ENCODE peak calls at places on chromosome 21, in eight cellular contexts. E is stimulated activated CD8-positive, alpha-beta memory T cell treated with anti-CD3 and anti-CD28 coated beads, Interleukin-2, amount 100 ng/mL, for 1 hour; W is hypothalamus; Q is AG10803; C is amygdala; V is ascending aorta; K is AML-193; A is MM.1S. B is an unnamed sample.

GRCh38 chr21:28215214-28215954 is 777.3 kb downstream of the LTN1 start:
- DNase-seq in A (no peak), K (no peak), W (no peak), C (no peak), V (no peak), E (no peak), Q (peak; percentile 65), B (peak; percentile 32)

GRCh38 chr21:45612096-45613019 is 31.2 kb upstream of the PCBP3 start:
- DNase-seq in Q (peak; percentile 64), C (no peak), K (no peak), W (no peak), A (no peak), E (no peak), V (no peak), B (peak; percentile 22)

GRCh38 chr21:42330380-42331336 is 15.4 kb upstream of the TFF3 start:
- DNase-seq in A (no peak), C (no peak), E (no peak), Q (no peak), K (no peak), V (no peak), W (no peak), B (no peak)

GRCh38 chr21:16579538-16579937 is 849.8 kb downstream of the USP25 start:
- DNase-seq in A (peak; percentile 91), W (no peak), Q (peak; percentile 48), E (no peak), V (no peak), K (no peak), C (no peak), B (no peak)

GRCh38 chr21:33025471-33026298 is at the start of gene OLIG2:
- DNase-seq in C (peak; percentile 88), A (peak; percentile 66), V (no peak), E (no peak), K (no peak), Q (no peak), W (peak; percentile 84), B (no peak)

GRCh38 chr21:45304945-45305344 is 17.2 kb upstream of the POFUT2 start:
- DNase-seq in V (no peak), C (no peak), K (no peak), Q (no peak), A (no peak), W (no peak), E (no peak), B (no peak)

GRCh38 chr21:21188513-21189188 is 190.4 kb downstream of the NCAM2 start:
- DNase-seq in W (no peak), V (no peak), E (no peak), A (no peak), C (no peak), K (no peak), Q (no peak), B (no peak)

GRCh38 chr21:33273044-33273443 is 6.9 kb downstream of the IL10RB start:
- DNase-seq in K (no peak), C (no peak), Q (no peak), W (no peak), A (no peak), V (no peak), E (no peak), B (no peak)

GRCh38 chr21:21183092-21183491 is 184.9 kb downstream of the NCAM2 start:
- DNase-seq in Q (peak; percentile 22), C (no peak), K (no peak), A (no peak), W (no peak), E (no peak), V (no peak), B (no peak)

GRCh38 chr21:17931080-17931479 is 111.9 kb upstream of the C21orf91 start:
- DNase-seq in A (peak; percentile 36), V (no peak), C (no peak), E (no peak), Q (no peak), K (peak; percentile 29), W (no peak), B (no peak)

GRCh38 chr21:35045539-35046222 is 3.4 kb downstream of the RUNX1 start:
- DNase-seq in E (peak; percentile 30), W (no peak), C (no peak), K (no peak), A (no peak), Q (no peak), V (no peak), B (no peak)

GRCh38 chr21:17613242-17613676 is 558 bp upstream of the BTG3 start:
- DNase-seq in W (peak; percentile 43), V (peak; percentile 73), A (no peak), E (no peak), K (no peak), Q (peak; percentile 26), C (no peak), B (no peak)

GRCh38 chr21:33587792-33588484 is 546 bp downstream of the DONSON start:
- DNase-seq in A (peak; percentile 58), E (peak; percentile 0), Q (peak; percentile 29), V (peak; percentile 70), K (no peak), W (no peak), C (no peak), B (peak; percentile 34)

GRCh38 chr21:16124397-16125130 is 394.8 kb downstream of the USP25 start:
- DNase-seq in C (no peak), K (no peak), A (no peak), V (no peak), E (no peak), Q (peak; percentile 90), W (no peak), B (peak; percentile 68)

GRCh38 chr21:29082416-29082815 is 9.0 kb upstream of the CCT8 start:
- DNase-seq in W (no peak), Q (no peak), A (no peak), E (no peak), K (no peak), V (no peak), C (no peak), B (no peak)

GRCh38 chr21:38358666-38359065 is 101.9 kb downstream of the KCNJ15 start:
- DNase-seq in A (no peak), K (no peak), W (no peak), Q (no peak), C (no peak), V (no peak), E (no peak), B (no peak)

GRCh38 chr21:35026617-35027557 is 22.2 kb downstream of the RUNX1 start:
- DNase-seq in W (peak; percentile 19), K (peak; percentile 92), A (peak; percentile 98), E (peak; percentile 72), V (peak; percentile 78), Q (peak; percentile 45), C (no peak), B (no peak)

GRCh38 chr21:40337981-40338380 is 470.7 kb downstream of the PCP4 start:
- DNase-seq in C (no peak), K (no peak), W (no peak), A (no peak), E (no peak), Q (no peak), V (no peak), B (no peak)

GRCh38 chr21:38258803-38259485 is 2.2 kb downstream of the KCNJ15 start:
- DNase-seq in Q (peak; percentile 64), K (no peak), V (no peak), W (no peak), C (no peak), A (no peak), E (no peak), B (no peak)

GRCh38 chr21:35203093-35204021 is 154.3 kb upstream of the RUNX1 start:
- DNase-seq in Q (peak; percentile 73), A (no peak), K (no peak), E (no peak), V (no peak), C (no peak), W (no peak), B (no peak)

GRCh38 chr21:25925064-25925463 is 190.3 kb downstream of the GABPA start:
- DNase-seq in C (no peak), Q (no peak), W (no peak), V (no peak), K (no peak), E (no peak), A (no peak), B (no peak)

GRCh38 chr21:42161957-42162681 is 56.8 kb upstream of the ABCG1 start:
- DNase-seq in K (no peak), Q (no peak), V (peak; percentile 50), C (no peak), E (no peak), W (no peak), A (no peak), B (no peak)

GRCh38 chr21:27722095-27722494 is 755.2 kb upstream of the ADAMTS5 start:
- DNase-seq in E (no peak), C (no peak), K (no peak), W (no peak), V (no peak), A (no peak), Q (no peak), B (no peak)

GRCh38 chr21:34022557-34023335 is 50.6 kb upstream of the MRPS6 start:
- DNase-seq in K (peak; percentile 75), A (no peak), E (no peak), Q (peak; percentile 15), W (no peak), V (no peak), C (no peak), B (no peak)

B was measured in RWPE1.